ENCODE peak calls at places on chromosomes 7 and 10, in five cellular contexts. E is kidney tubule cell, S is WERI-Rb-1, Q is H54, L is ELR. W is an unnamed sample.

GRCh38 chr10:67127441-67127840 is 201.6 kb downstream of the LRRTM3 start:
- DNase-seq in E (no peak), S (no peak), Q (no peak), L (no peak), W (no peak)

GRCh38 chr10:102935939-102936605 is 18.0 kb downstream of the CNNM2 start:
- DNase-seq in E (no peak), S (no peak), Q (no peak), L (no peak), W (no peak)

GRCh38 chr10:124129471-124129870 is 36.1 kb upstream of the CHST15 start:
- DNase-seq in E (no peak), S (no peak), Q (no peak), L (no peak), W (no peak)

GRCh38 chr7:141675431-141676210 is 26.3 kb downstream of the DENND11 start:
- DNase-seq in E (no peak), S (no peak), Q (no peak), L (no peak), W (no peak)

GRCh38 chr7:104208421-104208780 is 588 bp upstream of the ORC5 start:
- DNase-seq in E (no peak), S (no peak), Q (no peak), L (no peak), W (no peak)

GRCh38 chr10:66928791-66929190 is 3.0 kb downstream of the LRRTM3 start:
- DNase-seq in E (no peak), S (no peak), Q (no peak), L (no peak), W (no peak)

GRCh38 chr10:34628174-34628802 is 186.8 kb downstream of the PARD3 start:
- DNase-seq in E (no peak), S (no peak), Q (no peak), L (no peak), W (no peak)

GRCh38 chr10:73863039-73863817 is 11.1 kb downstream of the CAMK2G start:
- DNase-seq in E (no peak), S (peak), Q (no peak), L (no peak), W (no peak)

GRCh38 chr10:4770766-4771553 is 55.0 kb upstream of the AKR1E2 start:
- DNase-seq in E (peak), S (no peak), Q (no peak), L (peak), W (no peak)

GRCh38 chr10:115953203-115953602 is 319.8 kb downstream of the GFRA1 start:
- DNase-seq in E (no peak), S (no peak), Q (no peak), L (peak), W (no peak)

GRCh38 chr7:21169667-21170605 is 257.9 kb upstream of the SP4 start:
- DNase-seq in E (peak), S (no peak), Q (no peak), L (no peak), W (no peak)

GRCh38 chr7:36289833-36290661 is 99.6 kb upstream of the ANLN start:
- DNase-seq in E (peak), S (no peak), Q (no peak), L (no peak), W (no peak)

GRCh38 chr10:68142761-68143160 is 33.5 kb downstream of the MYPN start:
- DNase-seq in E (no peak), S (no peak), Q (no peak), L (no peak), W (no peak)

GRCh38 chr10:125734823-125735222 is 15.3 kb downstream of the EDRF1 start:
- DNase-seq in E (no peak), S (no peak), Q (no peak), L (peak), W (no peak)

GRCh38 chr7:143408686-143409551 is at the start of gene EPHA1:
- DNase-seq in E (peak), S (no peak), Q (no peak), L (no peak), W (peak)

GRCh38 chr7:23490357-23491131 is 20.3 kb upstream of the IGF2BP3 start:
- DNase-seq in E (peak), S (peak), Q (no peak), L (peak), W (peak)

GRCh38 chr7:28787116-28787515 is 171.0 kb downstream of the TRIL start:
- DNase-seq in E (no peak), S (no peak), Q (no peak), L (no peak), W (no peak)

GRCh38 chr7:156545989-156546388 is 94.6 kb upstream of the RNF32 start:
- DNase-seq in E (no peak), S (no peak), Q (no peak), L (no peak), W (no peak)

GRCh38 chr7:37289347-37289746 is 159.3 kb downstream of the ELMO1 start:
- DNase-seq in E (no peak), S (no peak), Q (no peak), L (no peak), W (no peak)

GRCh38 chr10:23078114-23078513 is 17.3 kb upstream of the MSRB2 start:
- DNase-seq in E (no peak), S (no peak), Q (no peak), L (no peak), W (no peak)

GRCh38 chr7:101699884-101700283 is 70.8 kb upstream of the MYL10 start:
- DNase-seq in E (no peak), S (no peak), Q (no peak), L (no peak), W (no peak)

GRCh38 chr10:62749104-62749683 is 55.3 kb upstream of the ADO start:
- DNase-seq in E (no peak), S (no peak), Q (no peak), L (no peak), W (no peak)

GRCh38 chr10:99234067-99234738 is 1.4 kb downstream of the HPSE2 start:
- DNase-seq in E (peak), S (peak), Q (no peak), L (peak), W (no peak)

GRCh38 chr7:916291-916941 is 38.1 kb downstream of the ADAP1 start:
- DNase-seq in E (no peak), S (no peak), Q (no peak), L (no peak), W (no peak)

GRCh38 chr10:124578231-124579002 is 116.8 kb downstream of the LHPP start:
- DNase-seq in E (no peak), S (no peak), Q (no peak), L (no peak), W (no peak)

GRCh38 chr7:117110480-117111315 is 157.4 kb downstream of the ST7 start:
- DNase-seq in E (no peak), S (no peak), Q (no peak), L (no peak), W (peak)

GRCh38 chr10:31319602-31320178 is 674 bp downstream of the ZEB1 start:
- DNase-seq in E (no peak), S (peak), Q (peak), L (no peak), W (no peak)

GRCh38 chr7:5379576-5379975 is 44.1 kb downstream of the TNRC18 start:
- DNase-seq in E (no peak), S (no peak), Q (no peak), L (no peak), W (no peak)

GRCh38 chr7:141649137-141649864 is 52.7 kb downstream of the DENND11 start:
- DNase-seq in E (peak), S (no peak), Q (no peak), L (no peak), W (no peak)

GRCh38 chr10:11647676-11648075 is 36.2 kb upstream of the USP6NL start:
- DNase-seq in E (no peak), S (no peak), Q (no peak), L (no peak), W (no peak)

GRCh38 chr10:35211390-35211789 is 84.7 kb downstream of the CREM start:
- DNase-seq in E (no peak), S (no peak), Q (no peak), L (no peak), W (no peak)

GRCh38 chr7:149662591-149663095 is 110.7 kb downstream of the ZNF467 start:
- DNase-seq in E (peak), S (peak), Q (peak), L (peak), W (peak)

W was measured in effector CD4-positive, alpha-beta T cell.